ENCODE peak calls at places on chromosome 3, in five cellular contexts. J is dorsolateral prefrontal cortex; L is iris pigment epithelial cell; V is germinal center; Q is NK-92 treated with Interleukin-12 subunit alpha and Interleukin-12 subunit beta, amount 100 ng/mL, for 24 hours. A is an unnamed sample.

GRCh38 chr3:136070953-136071949 is 105.7 kb downstream of the PPP2R3A start:
- DNase-seq in V (no peak), J (no peak), Q (no peak), L (peak), A (peak)

GRCh38 chr3:167811071-167811470 is 75.5 kb downstream of the SERPINI1 start:
- DNase-seq in J (no peak), L (no peak), Q (no peak), V (no peak), A (no peak)

GRCh38 chr3:123021986-123022510 is 5.5 kb downstream of the SEMA5B start:
- DNase-seq in J (no peak), Q (no peak), L (no peak), V (no peak), A (no peak)

GRCh38 chr3:17823039-17823438 is 80.6 kb upstream of the TBC1D5 start:
- DNase-seq in J (no peak), L (no peak), V (no peak), Q (no peak), A (no peak)

GRCh38 chr3:41681479-41681878 is 280.4 kb downstream of the ULK4 start:
- DNase-seq in Q (no peak), J (no peak), L (peak), V (no peak), A (no peak)

GRCh38 chr3:81581966-81582599 is 179.4 kb downstream of the GBE1 start:
- DNase-seq in L (peak), V (no peak), J (no peak), Q (peak), A (peak)

GRCh38 chr3:178103140-178103539 is 433.1 kb upstream of the KCNMB2 start:
- DNase-seq in V (no peak), J (no peak), L (no peak), Q (no peak), A (no peak)

GRCh38 chr3:80233576-80233975 is 465.8 kb upstream of the ROBO1 start:
- DNase-seq in J (no peak), Q (no peak), L (peak), V (no peak), A (no peak)

GRCh38 chr3:151869186-151869585 is 4.3 kb upstream of the SUCNR1 start:
- DNase-seq in Q (no peak), L (no peak), J (no peak), V (no peak), A (no peak)

GRCh38 chr3:107644631-107645030 is 121.9 kb downstream of the BBX start:
- DNase-seq in Q (no peak), V (no peak), L (peak), J (no peak), A (no peak)

GRCh38 chr3:78703944-78704343 is 1063.9 kb downstream of the ROBO1 start:
- DNase-seq in V (no peak), Q (no peak), J (no peak), L (no peak), A (no peak)